ENCODE peak calls at places on chromosomes 11 and 22, in eight cellular contexts. C is kidney tubule cell; F is activated CD4-positive, alpha-beta T cell treated with anti-CD3 and anti-CD28 coated beads, Interleukin-2, amount 50 U/mL, for 1 hour; A is NB4; S is heart right ventricle; V is HT-29; I is SJSA1; G is mucosa of descending colon. U is an unnamed sample.
A peak's percentile ranks its signal among the peaks of the same experiment; 100 is the strongest.

GRCh38 chr22:50277761-50278160 is 7.6 kb upstream of the MAPK11 start:
- DNase-seq in C (no peak), F (no peak), A (no peak), S (no peak), V (no peak), I (no peak), G (no peak), U (no peak)

GRCh38 chr11:56910785-56911184 is 77.9 kb upstream of the OR5AK2 start:
- DNase-seq in C (no peak), F (no peak), A (no peak), S (no peak), V (no peak), I (peak; percentile 30), G (no peak), U (no peak)

GRCh38 chr11:2793781-2794418 is 91.7 kb downstream of the CDKN1C start:
- DNase-seq in C (no peak), F (no peak), A (no peak), S (peak; percentile 3), V (no peak), I (no peak), G (peak; percentile 8), U (peak; percentile 21)

GRCh38 chr22:20463324-20464095 is 25.9 kb upstream of the SCARF2 start:
- DNase-seq in C (no peak), F (peak; percentile 22), A (peak; percentile 59), S (no peak), V (no peak), I (no peak), G (no peak), U (no peak)

GRCh38 chr11:1760351-1761109 is 3.2 kb downstream of the CTSD start:
- DNase-seq in C (peak; percentile 95), F (no peak), A (no peak), S (peak; percentile 89), V (peak; percentile 67), I (peak; percentile 83), G (peak; percentile 72), U (peak; percentile 34)

GRCh38 chr11:60924110-60924905 is at the start of gene TMEM132A:
- DNase-seq in C (peak; percentile 84), F (peak; percentile 22), A (no peak), S (peak; percentile 75), V (peak; percentile 80), I (peak; percentile 61), G (peak; percentile 78), U (peak; percentile 77)

GRCh38 chr11:90318651-90319050 is 95.8 kb upstream of the CHORDC1 start:
- DNase-seq in C (no peak), F (no peak), A (no peak), S (no peak), V (no peak), I (no peak), G (no peak), U (no peak)

GRCh38 chr22:37575490-37576003 is 4.3 kb downstream of the LGALS2 start:
- DNase-seq in C (no peak), F (no peak), A (no peak), S (no peak), V (no peak), I (no peak), G (no peak), U (no peak)

GRCh38 chr11:86473991-86474833 is 99.5 kb downstream of the CCDC81 start:
- DNase-seq in C (peak; percentile 81), F (no peak), A (no peak), S (peak; percentile 42), V (no peak), I (peak; percentile 38), G (no peak), U (no peak)

GRCh38 chr11:44766112-44766971 is 39.6 kb downstream of the TSPAN18 start:
- DNase-seq in C (no peak), F (no peak), A (no peak), S (peak; percentile 72), V (no peak), I (peak; percentile 71), G (peak; percentile 39), U (peak; percentile 55)

GRCh38 chr22:44795701-44796630 is 43.6 kb downstream of the ARHGAP8 start:
- DNase-seq in C (no peak), F (no peak), A (no peak), S (no peak), V (no peak), I (no peak), G (no peak), U (no peak)

GRCh38 chr11:35239476-35240075 is 100.6 kb downstream of the CD44 start:
- DNase-seq in C (no peak), F (no peak), A (peak; percentile 12), S (no peak), V (no peak), I (no peak), G (no peak), U (no peak)

GRCh38 chr11:119523801-119524200 is 100.8 kb upstream of the THY1 start:
- DNase-seq in C (no peak), F (no peak), A (no peak), S (no peak), V (no peak), I (no peak), G (no peak), U (no peak)

GRCh38 chr11:105000797-105001196 is 22.2 kb downstream of the CASP5 start:
- DNase-seq in C (peak; percentile 5), F (peak; percentile 42), A (peak; percentile 62), S (peak; percentile 14), V (no peak), I (no peak), G (peak; percentile 49), U (no peak)

GRCh38 chr22:35476341-35476740 is 64.3 kb upstream of the RASD2 start:
- DNase-seq in C (peak; percentile 63), F (no peak), A (no peak), S (no peak), V (no peak), I (no peak), G (no peak), U (no peak)

GRCh38 chr11:47270331-47271271 is 668 bp downstream of the MADD start:
- DNase-seq in C (peak; percentile 24), F (no peak), A (peak; percentile 63), S (no peak), V (peak; percentile 53), I (peak; percentile 46), G (peak; percentile 49), U (peak; percentile 39)

GRCh38 chr11:59822989-59823566 is 12.5 kb upstream of the MRPL16 start:
- DNase-seq in C (peak; percentile 69), F (no peak), A (peak; percentile 87), S (no peak), V (peak; percentile 92), I (peak; percentile 36), G (no peak), U (no peak)

GRCh38 chr11:26350002-26350401 is 18.1 kb downstream of the ANO3 start:
- DNase-seq in C (no peak), F (no peak), A (no peak), S (no peak), V (no peak), I (no peak), G (no peak), U (no peak)

GRCh38 chr11:131744847-131745246 is 374.4 kb downstream of the NTM start:
- DNase-seq in C (no peak), F (no peak), A (no peak), S (no peak), V (no peak), I (no peak), G (no peak), U (no peak)

GRCh38 chr11:83051760-83052671 is 19.7 kb downstream of the RAB30 start:
- DNase-seq in C (peak; percentile 74), F (no peak), A (no peak), S (peak; percentile 49), V (no peak), I (peak; percentile 71), G (no peak), U (no peak)

GRCh38 chr11:90722552-90723190 is 499.8 kb upstream of the CHORDC1 start:
- DNase-seq in C (peak; percentile 36), F (no peak), A (peak; percentile 51), S (no peak), V (no peak), I (no peak), G (no peak), U (no peak)

GRCh38 chr11:121212696-121213567 is 79.6 kb upstream of the SC5D start:
- DNase-seq in C (no peak), F (no peak), A (no peak), S (no peak), V (no peak), I (no peak), G (no peak), U (no peak)

GRCh38 chr22:46686221-46686872 is 51.7 kb downstream of the CERK start:
- DNase-seq in C (no peak), F (no peak), A (peak; percentile 13), S (peak; percentile 53), V (no peak), I (no peak), G (no peak), U (peak; percentile 86)

GRCh38 chr11:133713406-133713805 is 131.9 kb downstream of the SPATA19 start:
- DNase-seq in C (no peak), F (no peak), A (no peak), S (no peak), V (no peak), I (no peak), G (no peak), U (no peak)

GRCh38 chr22:39239561-39240423 is 5.0 kb downstream of the PDGFB start:
- DNase-seq in C (peak; percentile 65), F (peak; percentile 58), A (no peak), S (no peak), V (peak; percentile 71), I (no peak), G (peak; percentile 90), U (peak; percentile 96)

GRCh38 chr11:9736365-9736764 is 72.5 kb downstream of the SWAP70 start:
- DNase-seq in C (no peak), F (no peak), A (no peak), S (no peak), V (no peak), I (no peak), G (no peak), U (no peak)

GRCh38 chr11:104136861-104137260 is 27.1 kb downstream of the PDGFD start:
- DNase-seq in C (no peak), F (no peak), A (no peak), S (no peak), V (no peak), I (no peak), G (no peak), U (no peak)

GRCh38 chr11:19977941-19978340 is 182.3 kb downstream of the DBX1 start:
- DNase-seq in C (no peak), F (no peak), A (no peak), S (no peak), V (no peak), I (no peak), G (no peak), U (no peak)

U was measured in pancreas.